ENCODE peak calls at places on chromosomes 12 and 14, in six cellular contexts. One of them, this sample, is unnamed.

GRCh38 chr14:90303382-90303943 is 28.3 kb downstream of the NRDE2 start:
- DNase-seq in OCI-LY7: no peak
- DNase-seq in fibroblast of the aortic adventitia: no peak
- DNase-seq in transverse colon: no peak
- DNase-seq in mucosa of descending colon: peak
- DNase-seq in WTC11: no peak
- DNase-seq in this sample: no peak

GRCh38 chr14:35855886-35856481 is 29.8 kb downstream of the BRMS1L start:
- DNase-seq in fibroblast of the aortic adventitia: no peak
- DNase-seq in transverse colon: no peak
- DNase-seq in mucosa of descending colon: no peak
- DNase-seq in WTC11: no peak
- DNase-seq in OCI-LY7: peak
- DNase-seq in this sample: no peak

GRCh38 chr12:77133566-77133965 is 68.2 kb upstream of the E2F7 start:
- DNase-seq in mucosa of descending colon: peak
- DNase-seq in OCI-LY7: peak
- DNase-seq in WTC11: peak
- DNase-seq in transverse colon: peak
- DNase-seq in fibroblast of the aortic adventitia: peak
- DNase-seq in this sample: peak

GRCh38 chr12:6548556-6549378 is 7.1 kb downstream of the IFFO1 start:
- DNase-seq in OCI-LY7: no peak
- DNase-seq in mucosa of descending colon: no peak
- DNase-seq in transverse colon: no peak
- DNase-seq in fibroblast of the aortic adventitia: peak
- DNase-seq in WTC11: no peak
- DNase-seq in this sample: no peak

GRCh38 chr14:59688224-59689170 is 111.9 kb upstream of the CCDC175 start:
- DNase-seq in OCI-LY7: peak
- DNase-seq in transverse colon: peak
- DNase-seq in mucosa of descending colon: peak
- DNase-seq in WTC11: peak
- DNase-seq in fibroblast of the aortic adventitia: peak
- DNase-seq in this sample: peak

GRCh38 chr12:62891805-62892549 is 43.0 kb downstream of the PPM1H start:
- DNase-seq in mucosa of descending colon: no peak
- DNase-seq in OCI-LY7: no peak
- DNase-seq in WTC11: no peak
- DNase-seq in transverse colon: no peak
- DNase-seq in fibroblast of the aortic adventitia: no peak
- DNase-seq in this sample: no peak

GRCh38 chr12:108816652-108817335 is 40.6 kb downstream of the SSH1 start:
- DNase-seq in mucosa of descending colon: peak
- DNase-seq in fibroblast of the aortic adventitia: peak
- DNase-seq in transverse colon: peak
- DNase-seq in OCI-LY7: no peak
- DNase-seq in WTC11: no peak
- DNase-seq in this sample: no peak

GRCh38 chr12:40253936-40254335 is 29.1 kb downstream of the LRRK2 start:
- DNase-seq in mucosa of descending colon: no peak
- DNase-seq in transverse colon: no peak
- DNase-seq in OCI-LY7: no peak
- DNase-seq in WTC11: no peak
- DNase-seq in fibroblast of the aortic adventitia: peak
- DNase-seq in this sample: no peak

GRCh38 chr14:86892167-86892956 is 1100.6 kb downstream of the GALC start:
- DNase-seq in mucosa of descending colon: no peak
- DNase-seq in fibroblast of the aortic adventitia: no peak
- DNase-seq in WTC11: no peak
- DNase-seq in transverse colon: no peak
- DNase-seq in OCI-LY7: no peak
- DNase-seq in this sample: no peak

GRCh38 chr12:132143328-132144071 is 619 bp downstream of the DDX51 start:
- DNase-seq in WTC11: no peak
- DNase-seq in mucosa of descending colon: no peak
- DNase-seq in transverse colon: no peak
- DNase-seq in fibroblast of the aortic adventitia: no peak
- DNase-seq in OCI-LY7: peak
- DNase-seq in this sample: no peak

GRCh38 chr12:6090786-6091185 is 33.7 kb downstream of the VWF start:
- DNase-seq in mucosa of descending colon: no peak
- DNase-seq in WTC11: no peak
- DNase-seq in OCI-LY7: no peak
- DNase-seq in transverse colon: peak
- DNase-seq in fibroblast of the aortic adventitia: peak
- DNase-seq in this sample: no peak

GRCh38 chr12:71558445-71558844 is 105.2 kb downstream of the ZFC3H1 start:
- DNase-seq in WTC11: no peak
- DNase-seq in transverse colon: no peak
- DNase-seq in fibroblast of the aortic adventitia: peak
- DNase-seq in OCI-LY7: no peak
- DNase-seq in mucosa of descending colon: no peak
- DNase-seq in this sample: no peak

GRCh38 chr12:1644523-1645438 is 15.8 kb downstream of the WNT5B start:
- DNase-seq in OCI-LY7: no peak
- DNase-seq in WTC11: no peak
- DNase-seq in transverse colon: peak
- DNase-seq in fibroblast of the aortic adventitia: peak
- DNase-seq in mucosa of descending colon: peak
- DNase-seq in this sample: no peak

GRCh38 chr14:67680941-67681340 is 6.5 kb upstream of the VTI1B start:
- DNase-seq in mucosa of descending colon: peak
- DNase-seq in WTC11: no peak
- DNase-seq in OCI-LY7: no peak
- DNase-seq in fibroblast of the aortic adventitia: no peak
- DNase-seq in transverse colon: no peak
- DNase-seq in this sample: no peak

GRCh38 chr12:43847427-43847826 is 11.5 kb downstream of the TMEM117 start:
- DNase-seq in WTC11: no peak
- DNase-seq in fibroblast of the aortic adventitia: peak
- DNase-seq in transverse colon: no peak
- DNase-seq in mucosa of descending colon: no peak
- DNase-seq in OCI-LY7: no peak
- DNase-seq in this sample: no peak

GRCh38 chr14:55843718-55844403 is 263.9 kb downstream of the KTN1 start:
- DNase-seq in fibroblast of the aortic adventitia: peak
- DNase-seq in OCI-LY7: no peak
- DNase-seq in WTC11: no peak
- DNase-seq in transverse colon: no peak
- DNase-seq in mucosa of descending colon: no peak
- DNase-seq in this sample: no peak

GRCh38 chr12:124827588-124828184 is 36.0 kb downstream of the SCARB1 start:
- DNase-seq in fibroblast of the aortic adventitia: no peak
- DNase-seq in OCI-LY7: no peak
- DNase-seq in transverse colon: peak
- DNase-seq in WTC11: no peak
- DNase-seq in mucosa of descending colon: no peak
- DNase-seq in this sample: no peak

GRCh38 chr14:93657875-93658274 is 130.4 kb downstream of the PRIMA1 start:
- DNase-seq in OCI-LY7: no peak
- DNase-seq in transverse colon: no peak
- DNase-seq in mucosa of descending colon: no peak
- DNase-seq in WTC11: no peak
- DNase-seq in fibroblast of the aortic adventitia: no peak
- DNase-seq in this sample: no peak

GRCh38 chr14:83913466-83913865 is 1616.5 kb upstream of the FLRT2 start:
- DNase-seq in transverse colon: no peak
- DNase-seq in mucosa of descending colon: no peak
- DNase-seq in WTC11: no peak
- DNase-seq in fibroblast of the aortic adventitia: no peak
- DNase-seq in OCI-LY7: no peak
- DNase-seq in this sample: no peak

GRCh38 chr12:23055004-23055403 is 430.0 kb downstream of the ETNK1 start:
- DNase-seq in mucosa of descending colon: peak
- DNase-seq in OCI-LY7: peak
- DNase-seq in transverse colon: peak
- DNase-seq in fibroblast of the aortic adventitia: peak
- DNase-seq in WTC11: peak
- DNase-seq in this sample: peak

GRCh38 chr14:31945074-31945613 is 132.0 kb upstream of the ARHGAP5 start:
- DNase-seq in transverse colon: peak
- DNase-seq in mucosa of descending colon: peak
- DNase-seq in WTC11: no peak
- DNase-seq in OCI-LY7: peak
- DNase-seq in fibroblast of the aortic adventitia: no peak
- DNase-seq in this sample: no peak

GRCh38 chr12:48687595-48687994 is 5.6 kb upstream of the KANSL2 start:
- DNase-seq in fibroblast of the aortic adventitia: no peak
- DNase-seq in WTC11: no peak
- DNase-seq in transverse colon: no peak
- DNase-seq in mucosa of descending colon: no peak
- DNase-seq in OCI-LY7: no peak
- DNase-seq in this sample: no peak
- TF ChIP-seq CTCF in fibroblast of the aortic adventitia: no peak
- TF ChIP-seq CTCF in WTC11: no peak
- TF ChIP-seq CTCF in transverse colon: no peak
- TF ChIP-seq CTCF in mucosa of descending colon: no peak
- TF ChIP-seq CTCF in OCI-LY7: no peak
- TF ChIP-seq CTCF in this sample: no peak

DNA sequence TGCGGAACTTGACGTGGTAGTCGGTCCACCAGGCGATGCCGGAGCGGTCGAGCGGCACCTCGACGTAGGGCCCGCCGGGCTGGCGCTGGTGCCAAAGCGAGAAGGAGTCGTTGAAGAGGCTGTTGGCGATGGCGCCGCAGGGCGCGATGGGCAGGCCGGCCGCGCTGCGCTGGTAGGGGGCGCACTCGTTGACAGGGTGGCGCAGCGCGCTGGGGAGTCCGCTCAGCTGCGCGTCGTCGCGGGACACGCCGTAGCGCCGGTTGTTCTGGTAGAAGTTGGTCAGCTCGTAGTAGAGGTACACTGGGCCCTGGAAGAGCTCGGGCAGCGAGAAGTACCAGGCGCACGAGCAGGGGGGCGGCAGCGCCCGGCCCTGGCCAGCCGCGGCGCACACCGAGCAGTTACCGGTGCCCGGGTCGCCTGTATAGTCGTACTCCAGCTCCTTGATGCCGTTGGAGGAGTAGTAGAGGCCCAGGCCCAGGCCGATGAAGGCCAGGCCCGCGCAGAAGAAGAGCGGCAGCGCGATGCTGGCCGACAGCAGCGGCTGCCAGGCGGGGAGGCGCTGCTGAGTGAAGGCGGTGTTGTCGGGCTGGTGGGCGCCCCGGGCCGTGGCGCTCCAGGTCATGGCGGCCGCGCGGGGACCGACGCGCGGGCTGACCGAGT is 482 bp downstream of the TMEM30B start:
- DNase-seq in mucosa of descending colon: peak
- DNase-seq in OCI-LY7: no peak
- DNase-seq in fibroblast of the aortic adventitia: peak
- DNase-seq in WTC11: peak
- DNase-seq in transverse colon: peak
- DNase-seq in this sample: peak
- TF ChIP-seq CTCF in mucosa of descending colon: peak
- TF ChIP-seq CTCF in OCI-LY7: no peak
- TF ChIP-seq CTCF in fibroblast of the aortic adventitia: peak
- TF ChIP-seq CTCF in WTC11: no peak
- TF ChIP-seq CTCF in transverse colon: peak
- TF ChIP-seq CTCF in this sample: peak

DNA sequence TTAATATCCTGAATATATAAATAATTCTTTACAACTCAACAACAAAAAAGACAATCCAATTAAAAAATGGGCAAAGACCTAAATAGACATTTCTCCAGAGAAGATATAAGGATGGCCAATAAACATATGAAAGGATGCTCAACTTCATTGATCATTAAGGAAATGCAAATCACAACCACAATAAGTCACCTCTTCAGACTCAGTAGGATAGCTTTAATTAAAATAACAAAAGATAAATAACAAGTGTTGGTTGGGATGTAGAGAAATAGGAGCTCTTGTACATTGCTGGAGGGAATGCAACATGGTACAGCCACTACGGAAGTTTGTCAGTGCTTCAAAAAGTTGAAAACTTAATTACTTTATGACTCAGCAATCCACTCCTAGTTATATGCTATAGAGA is 129.7 kb upstream of the OVCH1 start:
- DNase-seq in transverse colon: no peak
- DNase-seq in fibroblast of the aortic adventitia: no peak
- DNase-seq in WTC11: no peak
- DNase-seq in OCI-LY7: no peak
- DNase-seq in mucosa of descending colon: no peak
- DNase-seq in this sample: no peak
- TF ChIP-seq CTCF in transverse colon: no peak
- TF ChIP-seq CTCF in fibroblast of the aortic adventitia: no peak
- TF ChIP-seq CTCF in WTC11: no peak
- TF ChIP-seq CTCF in OCI-LY7: no peak
- TF ChIP-seq CTCF in mucosa of descending colon: no peak
- TF ChIP-seq CTCF in this sample: no peak

DNA sequence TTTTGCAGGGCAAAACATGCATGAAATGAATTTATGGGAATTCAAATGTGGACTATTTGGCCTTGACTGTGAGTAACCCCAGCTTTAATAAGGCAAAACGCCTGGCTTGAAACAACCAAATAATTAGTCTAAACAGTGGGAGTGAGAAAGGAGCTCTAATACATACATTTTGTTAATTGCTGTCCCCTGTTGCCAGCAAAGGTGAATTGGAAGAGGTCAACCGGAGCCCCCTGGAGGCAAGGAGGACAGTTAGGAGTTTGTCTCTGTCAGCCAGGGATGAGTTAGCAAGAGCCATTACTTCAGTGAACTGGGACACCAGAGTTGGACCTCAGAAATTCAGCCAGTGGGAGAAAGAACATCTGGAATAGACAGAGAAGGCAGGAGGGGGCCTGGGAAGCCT is 17.4 kb downstream of the KRT76 start:
- DNase-seq in mucosa of descending colon: no peak
- DNase-seq in fibroblast of the aortic adventitia: no peak
- DNase-seq in WTC11: no peak
- DNase-seq in OCI-LY7: no peak
- DNase-seq in transverse colon: no peak
- DNase-seq in this sample: no peak
- TF ChIP-seq CTCF in mucosa of descending colon: no peak
- TF ChIP-seq CTCF in fibroblast of the aortic adventitia: no peak
- TF ChIP-seq CTCF in WTC11: no peak
- TF ChIP-seq CTCF in OCI-LY7: no peak
- TF ChIP-seq CTCF in transverse colon: no peak
- TF ChIP-seq CTCF in this sample: no peak

This sample was measured in endothelial cell.